ENCODE peak calls at places on chromosomes 11 and 22, in nine cellular contexts. X, F, W, G, Y, P, B, S and T are unnamed samples.

GRCh38 chr11:109785714-109786113 is 307.5 kb upstream of the ZC3H12C start:
- DNase-seq in X (no peak), P (no peak), B (no peak), Y (no peak), F (peak; percentile 39), W (no peak), S (no peak), G (no peak), T (no peak)

GRCh38 chr11:35540526-35540925 is 15.1 kb upstream of the PAMR1 start:
- DNase-seq in B (no peak), S (no peak), W (no peak), G (no peak), P (no peak), F (peak; percentile 45), X (no peak), Y (no peak), T (no peak)

GRCh38 chr11:19460718-19461405 is 220.1 kb upstream of the E2F8 start:
- DNase-seq in B (no peak), S (no peak), F (peak; percentile 15), X (no peak), P (no peak), W (peak; percentile 56), G (no peak), Y (no peak), T (no peak)

GRCh38 chr11:16909375-16910035 is 104.7 kb downstream of the PLEKHA7 start:
- DNase-seq in X (no peak), S (no peak), Y (no peak), W (no peak), G (no peak), P (no peak), B (no peak), F (no peak), T (no peak)

GRCh38 chr11:118845369-118845768 is 38.3 kb upstream of the CXCR5 start:
- DNase-seq in F (peak; percentile 70), X (no peak), P (no peak), W (no peak), Y (no peak), B (no peak), G (no peak), S (no peak), T (peak; percentile 24)

GRCh38 chr22:29129644-29130201 is 56.9 kb downstream of the KREMEN1 start:
- DNase-seq in S (no peak), F (no peak), P (no peak), Y (peak; percentile 61), G (no peak), B (no peak), W (peak; percentile 44), X (no peak), T (no peak)

GRCh38 chr11:18416459-18416858 is 4.3 kb downstream of the LDHC start:
- DNase-seq in P (no peak), F (no peak), G (no peak), W (no peak), X (no peak), Y (no peak), S (no peak), B (no peak), T (no peak)

GRCh38 chr22:46380069-46380468 is 44.6 kb downstream of the TRMU start:
- DNase-seq in B (no peak), X (no peak), P (no peak), S (no peak), G (no peak), F (no peak), Y (no peak), W (no peak), T (no peak)

GRCh38 chr11:65316979-65317786 is 2.5 kb downstream of the CDC42EP2 start:
- DNase-seq in W (peak; percentile 91), G (no peak), X (peak; percentile 51), S (no peak), Y (peak; percentile 91), B (peak; percentile 65), F (peak; percentile 84), P (no peak), T (no peak)

GRCh38 chr22:43241699-43242386 is 54.9 kb upstream of the TTLL12 start:
- DNase-seq in B (peak; percentile 62), Y (no peak), P (no peak), S (no peak), F (no peak), X (no peak), G (no peak), W (no peak), T (no peak)

GRCh38 chr22:20206709-20207215 is 55.9 kb upstream of the CCDC188 start:
- DNase-seq in S (peak; percentile 22), Y (no peak), B (peak; percentile 74), G (peak; percentile 4), P (peak; percentile 28), W (no peak), X (no peak), F (peak; percentile 22), T (peak; percentile 52)
- H3K27ac ChIP-seq in S (peak overlapping the region; percentile 76), Y (peak overlapping the region; percentile 63), B (peak overlapping the region; percentile 78), G (peak overlapping the region; percentile 26), P (peak overlapping the region; percentile 83), W (peak overlapping the region; percentile 91), X (peak overlapping the region; percentile 89), F (peak overlapping the region; percentile 91), T (peak overlapping the region; percentile 63)

GRCh38 chr11:605286-606129 is 10.2 kb downstream of the IRF7 start:
- DNase-seq in F (no peak), S (no peak), G (no peak), Y (no peak), X (no peak), B (no peak), W (no peak), P (no peak), T (no peak)
- H3K36me3 ChIP-seq in F (peaks cover 82% of the 10 kb centered on the region), S (peaks cover 97% of the 10 kb centered on the region), G (peaks cover 96% of the 10 kb centered on the region), Y (peaks cover 7% of the 10 kb centered on the region), X (peaks cover 29% of the 10 kb centered on the region), B (peaks cover 100% of the 10 kb centered on the region), W (peaks cover 100% of the 10 kb centered on the region), P (peaks cover 47% of the 10 kb centered on the region), T (peaks cover 74% of the 10 kb centered on the region)

DNA sequence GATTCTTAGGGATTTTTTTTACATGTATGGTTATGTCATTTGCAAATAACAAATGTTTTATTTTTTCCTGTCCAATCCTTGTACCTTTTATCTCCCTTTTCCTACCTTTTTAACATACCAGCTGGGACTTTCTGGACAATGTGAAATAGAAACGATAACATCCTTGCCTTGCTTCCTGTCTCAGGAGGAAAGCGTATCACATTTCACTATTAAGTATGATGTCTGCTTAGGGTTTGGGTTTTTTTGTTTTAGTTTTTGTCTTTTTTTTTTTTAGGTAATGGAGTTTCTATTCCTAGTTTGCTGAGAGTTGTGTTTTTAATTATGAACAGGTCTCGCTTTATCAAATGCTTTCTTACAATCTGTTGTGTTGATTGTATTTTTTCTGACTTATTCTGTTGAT is 64.1 kb upstream of the KCNQ1OT1 start:
- DNase-seq in S (no peak), X (no peak), F (no peak), B (no peak), P (no peak), Y (no peak), G (no peak), W (no peak), T (no peak)
- H3K27ac ChIP-seq in S (no peak overlapping the region), X (no peak overlapping the region), F (no peak overlapping the region), B (no peak overlapping the region), P (no peak overlapping the region), Y (no peak overlapping the region), G (no peak overlapping the region), W (no peak overlapping the region), T (no peak overlapping the region)

GRCh38 chr11:117281869-117282268 is 9.3 kb upstream of the BACE1-AS start:
- DNase-seq in S (no peak), B (no peak), W (no peak), X (no peak), G (no peak), P (no peak), Y (no peak), F (no peak), T (no peak)

GRCh38 chr11:117281159-117281558 is 10.0 kb upstream of the BACE1-AS start:
- DNase-seq in Y (no peak), P (no peak), W (no peak), S (no peak), B (no peak), X (no peak), G (no peak), F (peak; percentile 99), T (no peak)

GRCh38 chr11:117286588-117286987 is 4.6 kb upstream of the BACE1-AS start:
- DNase-seq in Y (no peak), W (no peak), P (no peak), F (no peak), G (no peak), B (no peak), S (no peak), X (no peak), T (no peak)

GRCh38 chr11:117282956-117283355 is 8.2 kb upstream of the BACE1-AS start:
- DNase-seq in S (no peak), X (no peak), Y (no peak), G (no peak), F (no peak), P (no peak), B (no peak), W (no peak), T (no peak)

GRCh38 chr11:117284053-117284452 is 7.1 kb upstream of the BACE1-AS start:
- DNase-seq in F (no peak), W (no peak), Y (no peak), X (no peak), B (no peak), G (no peak), P (no peak), S (no peak), T (no peak)
- H3K36me3 ChIP-seq in F (peaks cover 29% of the 10 kb centered on the region), W (peaks cover 95% of the 10 kb centered on the region), Y (peaks cover 19% of the 10 kb centered on the region), X (peaks cover 13% of the 10 kb centered on the region), B (peaks cover 76% of the 10 kb centered on the region), G (peaks cover 59% of the 10 kb centered on the region), P (peaks cover 18% of the 10 kb centered on the region), S (peaks cover 82% of the 10 kb centered on the region), T (peaks cover 48% of the 10 kb centered on the region)

GRCh38 chr11:62708423-62709261 is 1.2 kb downstream of the GNG3 start:
- DNase-seq in F (no peak), W (no peak), X (peak; percentile 76), P (peak; percentile 70), S (peak; percentile 51), B (peak; percentile 43), G (no peak), Y (no peak), T (peak; percentile 73)

GRCh38 chr11:62707277-62707771 is at the start of the genes BSCL2 and GNG3:
- DNase-seq in W (no peak), F (no peak), X (no peak), S (peak; percentile 40), B (no peak), P (no peak), G (no peak), Y (no peak), T (no peak)

GRCh38 chr11:62705401-62705800 is 1.8 kb downstream of the BSCL2 start:
- DNase-seq in G (no peak), Y (no peak), B (no peak), F (no peak), P (no peak), X (no peak), W (no peak), S (no peak), T (no peak)

GRCh38 chr11:62705880-62706831 is 1.1 kb downstream of the BSCL2 start:
- DNase-seq in B (peak; percentile 98), P (peak; percentile 94), X (peak; percentile 98), Y (peak; percentile 98), S (peak; percentile 97), G (peak; percentile 94), F (peak; percentile 91), W (peak; percentile 93), T (peak; percentile 93)

GRCh38 chr11:62706841-62707240 is 383 bp downstream of the BSCL2 start:
- DNase-seq in P (no peak), B (no peak), Y (no peak), X (no peak), F (no peak), W (no peak), G (no peak), S (no peak), T (no peak)
- H3K27ac ChIP-seq in P (no peak overlapping the region), B (peak overlapping the region; percentile 80), Y (peak overlapping the region; percentile 83), X (peak overlapping the region; percentile 13), F (peak overlapping the region; percentile 33), W (peak overlapping the region; percentile 91), G (no peak overlapping the region), S (peak overlapping the region; percentile 72), T (peak overlapping the region; percentile 83)

GRCh38 chr22:31446767-31447166 is 42.9 kb downstream of the EIF4ENIF1 start:
- DNase-seq in W (no peak), G (no peak), F (no peak), B (no peak), Y (no peak), S (no peak), P (no peak), X (no peak), T (no peak)
- H3K36me3 ChIP-seq in W (peaks cover 88% of the 10 kb centered on the region), G (peaks cover 83% of the 10 kb centered on the region), F (peaks cover 38% of the 10 kb centered on the region), B (peaks cover 79% of the 10 kb centered on the region), Y (peaks cover 11% of the 10 kb centered on the region), S (peaks cover 79% of the 10 kb centered on the region), P (peaks cover 35% of the 10 kb centered on the region), X (peaks cover 26% of the 10 kb centered on the region), T (peaks cover 48% of the 10 kb centered on the region)